ENCODE peak calls at places on chromosomes 16 and 17, in ten cellular contexts. U is heart left ventricle; S is GM10248; E is cardiac fibroblast; Z is endodermal cell; N is AG09319; L is CD4-positive, alpha-beta T cell; F is choroid plexus epithelial cell; A is astrocyte of the cerebellum; G is MM.1S. B is an unnamed sample.

GRCh38 chr17:7656958-7657715 is 6.4 kb downstream of the ATP1B2 start:
- DNase-seq in U (peak), S (no peak), E (peak), Z (peak), N (no peak), L (no peak), F (no peak), A (no peak), G (no peak), B (no peak)

GRCh38 chr17:10683853-10684252 is 13.5 kb downstream of the SCO1 start:
- DNase-seq in U (no peak), S (no peak), E (peak), Z (no peak), N (no peak), L (no peak), F (peak), A (no peak), G (peak), B (no peak)

GRCh38 chr16:30934827-30935557 is 11.6 kb downstream of the FBXL19 start:
- DNase-seq in U (no peak), S (peak), E (peak), Z (peak), N (no peak), L (no peak), F (peak), A (no peak), G (peak), B (no peak)

GRCh38 chr17:6069611-6070279 is 434 bp upstream of the WSCD1 start:
- DNase-seq in U (no peak), S (no peak), E (no peak), Z (no peak), N (no peak), L (no peak), F (no peak), A (no peak), G (peak), B (no peak)

GRCh38 chr16:426115-426905 is 861 bp downstream of the RAB11FIP3 start:
- DNase-seq in U (no peak), S (no peak), E (peak), Z (peak), N (no peak), L (no peak), F (no peak), A (no peak), G (peak), B (no peak)

GRCh38 chr16:80526418-80527061 is 14.3 kb upstream of the DYNLRB2 start:
- DNase-seq in U (no peak), S (peak), E (peak), Z (peak), N (peak), L (peak), F (peak), A (peak), G (peak), B (peak)

GRCh38 chr16:2231016-2231931 is 5.0 kb upstream of the DNASE1L2 start:
- DNase-seq in U (no peak), S (no peak), E (no peak), Z (no peak), N (no peak), L (no peak), F (no peak), A (no peak), G (no peak), B (no peak)

GRCh38 chr17:2062571-2063183 is 7.8 kb downstream of the HIC1 start:
- DNase-seq in U (peak), S (no peak), E (peak), Z (peak), N (no peak), L (no peak), F (peak), A (no peak), G (no peak), B (no peak)

GRCh38 chr17:42399121-42399520 is 10.9 kb upstream of the STAT3 start:
- DNase-seq in U (no peak), S (no peak), E (no peak), Z (no peak), N (no peak), L (no peak), F (no peak), A (no peak), G (no peak), B (no peak)

GRCh38 chr17:35969558-35970442 is 11.5 kb downstream of the CCL16 start:
- DNase-seq in U (peak), S (peak), E (peak), Z (peak), N (peak), L (peak), F (peak), A (peak), G (peak), B (peak)

DNA sequence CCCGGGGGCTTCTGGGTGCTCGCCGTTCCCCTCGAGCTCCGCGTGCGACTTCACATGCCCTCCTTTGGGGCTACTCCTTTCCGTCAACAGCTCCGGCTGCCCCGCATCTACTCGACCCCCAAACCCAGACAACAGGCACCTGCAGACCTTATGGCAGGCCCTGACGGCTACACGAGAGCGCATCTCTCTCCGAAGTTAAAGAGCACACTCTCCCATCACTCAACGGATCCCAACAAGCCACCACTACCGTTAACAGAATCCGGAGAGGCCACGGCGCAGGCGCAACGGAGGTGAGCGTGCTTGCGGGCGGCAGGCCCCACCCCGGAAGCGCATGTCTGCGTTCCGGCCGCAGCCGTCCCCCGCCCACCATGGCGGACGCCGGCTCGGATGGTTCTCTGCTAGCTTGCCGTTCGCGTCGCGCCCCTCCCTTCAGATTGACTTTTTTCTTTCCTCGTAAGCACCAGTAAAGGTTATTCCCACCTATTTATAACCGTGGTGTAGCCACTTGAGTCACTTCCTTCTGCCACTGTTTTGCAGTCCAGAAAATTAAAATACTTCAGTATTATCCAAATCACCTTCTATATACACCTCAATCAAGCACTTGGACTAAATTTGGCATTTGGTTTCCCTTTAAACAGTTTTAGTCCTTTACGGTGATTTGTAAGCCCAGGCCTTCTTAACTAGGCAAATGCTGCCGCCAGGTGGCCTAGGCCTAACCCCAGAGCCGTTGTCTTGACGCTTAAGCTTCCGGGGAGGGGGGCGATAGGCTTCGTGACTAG is at the start of gene POLG2:
- DNase-seq in U (peak), S (peak), E (peak), Z (peak), N (peak), L (peak), F (peak), A (peak), G (peak), B (peak)
- TF ChIP-seq CTCF in U (peak), S (peak), E (peak), Z (peak), N (peak), L (peak), F (peak), A (peak), G (peak), B (peak)

GRCh38 chr17:73348018-73348823 is 36.4 kb upstream of the CDC42EP4 start:
- DNase-seq in U (no peak), S (no peak), E (no peak), Z (peak), N (no peak), L (no peak), F (no peak), A (no peak), G (no peak), B (no peak)

GRCh38 chr17:73346763-73347162 is 35.0 kb upstream of the CDC42EP4 start:
- DNase-seq in U (no peak), S (no peak), E (no peak), Z (no peak), N (no peak), L (no peak), F (no peak), A (no peak), G (no peak), B (no peak)

GRCh38 chr17:73348824-73349095 is 37.0 kb upstream of the CDC42EP4 start:
- DNase-seq in U (no peak), S (no peak), E (no peak), Z (no peak), N (no peak), L (no peak), F (no peak), A (no peak), G (no peak), B (no peak)

GRCh38 chr17:73349138-73349537 is 37.3 kb upstream of the CDC42EP4 start:
- DNase-seq in U (no peak), S (no peak), E (peak), Z (peak), N (no peak), L (no peak), F (peak), A (no peak), G (no peak), B (no peak)

DNA sequence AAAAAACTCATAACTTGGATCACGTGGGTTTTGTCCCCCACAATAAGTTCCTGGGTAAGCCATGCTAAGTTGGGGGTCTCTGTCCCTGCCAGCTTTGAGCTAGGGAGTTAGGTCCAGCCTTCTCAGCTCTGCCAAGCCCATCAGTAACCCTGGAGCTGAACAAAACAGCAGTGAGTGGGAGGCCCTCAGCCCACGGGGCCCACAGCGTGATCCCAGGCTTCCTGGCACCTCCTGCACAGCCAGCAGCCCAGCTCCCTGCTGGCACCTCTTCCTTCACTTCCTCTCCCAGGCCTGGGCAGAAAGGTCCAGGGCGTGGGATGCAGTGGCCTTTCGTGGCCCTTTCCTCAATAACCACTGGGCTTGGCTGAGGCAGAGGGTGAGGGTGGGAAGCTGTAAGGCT is 35.6 kb upstream of the CDC42EP4 start:
- DNase-seq in U (no peak), S (no peak), E (peak), Z (no peak), N (no peak), L (no peak), F (peak), A (no peak), G (no peak), B (no peak)
- TF ChIP-seq CTCF in U (no peak), S (no peak), E (no peak), Z (no peak), N (no peak), L (no peak), F (no peak), A (no peak), G (no peak), B (no peak)

GRCh38 chr17:76248013-76248782 is 7.9 kb upstream of the RNF157 start:
- DNase-seq in U (no peak), S (no peak), E (no peak), Z (peak), N (no peak), L (no peak), F (peak), A (no peak), G (no peak), B (no peak)
- TF ChIP-seq CTCF in U (no peak), S (no peak), E (peak), Z (peak), N (peak), L (no peak), F (peak), A (peak), G (no peak), B (peak)

GRCh38 chr17:75393523-75394331 is 11.8 kb downstream of the GRB2 start:
- DNase-seq in U (peak), S (peak), E (peak), Z (peak), N (peak), L (peak), F (peak), A (peak), G (peak), B (peak)
- TF ChIP-seq CTCF in U (no peak), S (no peak), E (peak), Z (peak), N (no peak), L (no peak), F (no peak), A (no peak), G (no peak), B (no peak)

GRCh38 chr17:27038676-27039075 is 255.2 kb upstream of the WSB1 start:
- DNase-seq in U (no peak), S (no peak), E (no peak), Z (peak), N (no peak), L (no peak), F (no peak), A (no peak), G (no peak), B (no peak)
- TF ChIP-seq CTCF in U (no peak), S (no peak), E (no peak), Z (no peak), N (no peak), L (no peak), F (no peak), A (no peak), G (peak), B (no peak)

GRCh38 chr16:10619271-10619849 is 39.0 kb upstream of the EMP2 start:
- DNase-seq in U (peak), S (peak), E (no peak), Z (peak), N (no peak), L (no peak), F (no peak), A (no peak), G (no peak), B (no peak)
- TF ChIP-seq CTCF in U (no peak), S (no peak), E (no peak), Z (no peak), N (no peak), L (no peak), F (no peak), A (no peak), G (no peak), B (no peak)

B was measured in kidney epithelial cell.